ENCODE peak calls at places on chromosome 12, in five cellular contexts. X is AG10803; N is activated gamma-delta T cell treated with anti-CD3 and anti-CD28 coated beads, Interleukin-2, amount 50 U/mL, for 16 hours; Z is activated naive CD4-positive, alpha-beta T cell treated with anti-CD3 and anti-CD28 coated beads, Interleukin-2, amount 10 ng/mL, durations not matched to agents 7 days and 5 days; I is progenitor cell of endocrine pancreas. R is an unnamed sample.

GRCh38 chr12:7995266-7995963 is 37.1 kb upstream of the FOXJ2 start:
- DNase-seq in N (peak; percentile 67), I (peak; percentile 54), Z (peak; percentile 88), X (peak; percentile 88), R (peak; percentile 63)

GRCh38 chr12:18141583-18141982 is 51.6 kb upstream of the RERGL start:
- DNase-seq in Z (no peak), X (peak; percentile 23), I (no peak), N (no peak), R (no peak)

GRCh38 chr12:75831413-75831812 is 200.2 kb downstream of the PHLDA1 start:
- DNase-seq in I (no peak), N (no peak), X (no peak), Z (no peak), R (no peak)

GRCh38 chr12:45518516-45519235 is 210.8 kb upstream of the ARID2 start:
- DNase-seq in X (no peak), Z (peak; percentile 54), N (peak; percentile 29), I (no peak), R (no peak)

GRCh38 chr12:114579389-114579788 is 104.6 kb downstream of the TBX3 start:
- DNase-seq in N (no peak), X (no peak), Z (no peak), I (no peak), R (no peak)

GRCh38 chr12:54133663-54134375 is 55.0 kb downstream of the SMUG1 start:
- DNase-seq in I (no peak), X (no peak), N (no peak), Z (no peak), R (no peak)

GRCh38 chr12:90102957-90103652 is 394.5 kb upstream of the ATP2B1 start:
- DNase-seq in X (peak; percentile 47), Z (no peak), N (no peak), I (no peak), R (peak; percentile 53)

GRCh38 chr12:125267114-125267513 is 201.9 kb downstream of the AACS start:
- DNase-seq in I (no peak), N (no peak), Z (no peak), X (no peak), R (no peak)

GRCh38 chr12:49568442-49568776 is 467 bp upstream of the MCRS1 start:
- DNase-seq in N (no peak), X (no peak), I (no peak), Z (no peak), R (no peak)

GRCh38 chr12:64120568-64120967 is 101.5 kb downstream of the KICS2 start:
- DNase-seq in X (no peak), N (no peak), Z (no peak), I (no peak), R (no peak)

GRCh38 chr12:13183621-13184020 is 12.9 kb upstream of the EMP1 start:
- DNase-seq in X (no peak), I (no peak), N (no peak), Z (no peak), R (no peak)

GRCh38 chr12:104334581-104334980 is 31.0 kb downstream of the EID3 start:
- DNase-seq in N (no peak), Z (no peak), X (no peak), I (no peak), R (no peak)

GRCh38 chr12:124422142-124422569 is 127.3 kb downstream of the RFLNA start:
- DNase-seq in I (no peak), X (no peak), Z (no peak), N (no peak), R (peak; percentile 84)

GRCh38 chr12:102642199-102642598 is 161.8 kb upstream of the IGF1 start:
- DNase-seq in Z (no peak), X (peak; percentile 68), N (no peak), I (no peak), R (no peak)

GRCh38 chr12:76820888-76821482 is 57.1 kb downstream of the ZDHHC17 start:
- DNase-seq in N (no peak), I (no peak), X (peak; percentile 46), Z (no peak), R (peak; percentile 69)

GRCh38 chr12:47276253-47277070 is 196.7 kb upstream of the AMIGO2 start:
- DNase-seq in Z (peak; percentile 78), N (peak; percentile 38), X (peak; percentile 75), I (no peak), R (no peak)

GRCh38 chr12:93243689-93244513 is 133.8 kb upstream of the NUDT4 start:
- DNase-seq in X (peak; percentile 86), N (no peak), Z (peak; percentile 37), I (no peak), R (no peak)

GRCh38 chr12:50197297-50197727 is 30.1 kb upstream of the CERS5 start:
- DNase-seq in I (no peak), Z (no peak), N (no peak), X (no peak), R (no peak)

GRCh38 chr12:49501895-49502294 is 36.9 kb upstream of the KCNH3 start:
- DNase-seq in Z (no peak), I (no peak), N (no peak), X (no peak), R (no peak)

GRCh38 chr12:102503871-102504270 is 23.5 kb upstream of the IGF1 start:
- DNase-seq in N (no peak), Z (no peak), I (no peak), X (no peak), R (no peak)

GRCh38 chr12:111035578-111036301 is 115.4 kb upstream of the MYL2 start:
- DNase-seq in Z (no peak), I (no peak), X (no peak), N (no peak), R (peak; percentile 50)

GRCh38 chr12:68620528-68620927 is 9.8 kb downstream of the RAP1B start:
- DNase-seq in I (no peak), N (no peak), Z (no peak), X (no peak), R (no peak)

GRCh38 chr12:109307051-109307450 is 2.0 kb downstream of the FOXN4 start:
- DNase-seq in I (no peak), N (no peak), X (no peak), Z (no peak), R (no peak)

GRCh38 chr12:25266522-25266921 is 15.8 kb upstream of the KRAS start:
- DNase-seq in I (no peak), X (peak; percentile 55), N (no peak), Z (no peak), R (no peak)

GRCh38 chr12:91173139-91173538 is 9.5 kb downstream of the DCN start:
- DNase-seq in N (no peak), X (no peak), I (no peak), Z (no peak), R (no peak)

GRCh38 chr12:80939231-80939950 is 1.7 kb upstream of the LIN7A start:
- DNase-seq in I (no peak), N (no peak), Z (no peak), X (peak; percentile 9), R (no peak)

GRCh38 chr12:70535896-70536374 is 101.3 kb downstream of the PTPRB start:
- DNase-seq in I (no peak), N (no peak), Z (no peak), X (no peak), R (no peak)

GRCh38 chr12:45273717-45274271 is 57.9 kb downstream of the ANO6 start:
- DNase-seq in N (no peak), Z (no peak), X (peak; percentile 94), I (no peak), R (no peak)

GRCh38 chr12:28278499-28278898 is 88.2 kb downstream of the CCDC91 start:
- DNase-seq in Z (no peak), I (no peak), X (no peak), N (no peak), R (no peak)

GRCh38 chr12:95258146-95258545 is 40.5 kb downstream of the VEZT start:
- DNase-seq in X (no peak), Z (no peak), N (no peak), I (no peak), R (no peak)

GRCh38 chr12:95380997-95381786 is 92.8 kb upstream of the METAP2 start:
- DNase-seq in X (no peak), Z (no peak), N (no peak), I (no peak), R (no peak)

GRCh38 chr12:58067610-58068387 is 126.4 kb downstream of the ATP23 start:
- DNase-seq in I (no peak), X (peak; percentile 62), Z (no peak), N (no peak), R (no peak)

GRCh38 chr12:68245071-68246021 is 8.1 kb downstream of the IL22 start:
- DNase-seq in N (no peak), I (no peak), Z (no peak), X (no peak), R (no peak)

GRCh38 chr12:61490732-61491498 is 769.3 kb upstream of the USP15 start:
- DNase-seq in Z (no peak), X (no peak), N (no peak), I (no peak), R (no peak)

GRCh38 chr12:117045175-117045997 is 53.8 kb downstream of the TESC start:
- DNase-seq in X (no peak), N (no peak), Z (no peak), I (no peak), R (no peak)

GRCh38 chr12:122836027-122836921 is 1.0 kb downstream of the HIP1R start:
- DNase-seq in X (no peak), Z (peak; percentile 72), I (no peak), N (peak; percentile 28), R (no peak)

GRCh38 chr12:27012239-27012981 is 1.8 kb downstream of the TM7SF3 start:
- DNase-seq in N (no peak), Z (no peak), X (no peak), I (no peak), R (no peak)

GRCh38 chr12:110281549-110282342 is 699 bp downstream of the ATP2A2 start:
- DNase-seq in N (peak; percentile 26), X (peak; percentile 74), I (peak; percentile 70), Z (peak; percentile 59), R (peak; percentile 78)

GRCh38 chr12:62347922-62348650 is 87.9 kb downstream of the USP15 start:
- DNase-seq in I (no peak), Z (no peak), N (no peak), X (peak; percentile 14), R (no peak)

GRCh38 chr12:57240069-57240921 is 10.7 kb downstream of the STAC3 start:
- DNase-seq in I (no peak), Z (peak; percentile 76), X (peak; percentile 69), N (no peak), R (peak; percentile 72)

R was measured in D341Med.